ENCODE peak calls at places on chromosomes 5 and 9, in four cellular contexts. M, D, F and P are unnamed samples.

GRCh38 chr5:143258559-143259253 is 144.8 kb downstream of the NR3C1 start:
- DNase-seq in M (no peak), D (peak; percentile 49), F (no peak), P (peak; percentile 33)

GRCh38 chr5:107303163-107303562 is 367.6 kb downstream of the EFNA5 start:
- DNase-seq in M (no peak), D (no peak), F (no peak), P (no peak)

GRCh38 chr5:113296681-113297080 is 138.1 kb downstream of the TSSK1B start:
- DNase-seq in M (no peak), D (no peak), F (no peak), P (no peak)

GRCh38 chr9:113933188-113933587 is 57.1 kb downstream of the ZNF618 start:
- DNase-seq in M (no peak), D (no peak), F (no peak), P (no peak)

GRCh38 chr5:161432798-161433197 is 113.7 kb downstream of the GABRB2 start:
- DNase-seq in M (no peak), D (no peak), F (no peak), P (no peak)

GRCh38 chr9:2340046-2340760 is 281.4 kb upstream of the VLDLR start:
- DNase-seq in M (no peak), D (peak; percentile 39), F (no peak), P (no peak)

GRCh38 chr9:33988219-33988890 is 60.3 kb downstream of the UBAP2 start:
- DNase-seq in M (no peak), D (peak; percentile 22), F (no peak), P (no peak)

GRCh38 chr5:73419414-73420390 is 28.9 kb downstream of the FOXD1 start:
- DNase-seq in M (peak; percentile 30), D (peak; percentile 74), F (no peak), P (no peak)

GRCh38 chr9:22119537-22120167 is 110.5 kb upstream of the CDKN2B start:
- DNase-seq in M (no peak), D (peak; percentile 67), F (no peak), P (no peak)

GRCh38 chr5:59548807-59549357 is 344.6 kb downstream of the PDE4D start:
- DNase-seq in M (no peak), D (no peak), F (no peak), P (no peak)

GRCh38 chr9:120714088-120714845 is at the start of gene MEGF9:
- DNase-seq in M (peak; percentile 80), D (peak; percentile 98), F (peak; percentile 85), P (peak; percentile 86)

GRCh38 chr9:70601000-70601929 is 186.8 kb upstream of the KLF9 start:
- DNase-seq in M (peak; percentile 99), D (peak; percentile 99), F (no peak), P (peak; percentile 99)

GRCh38 chr9:78691531-78691930 is 394.6 kb downstream of the PSAT1 start:
- DNase-seq in M (no peak), D (no peak), F (no peak), P (no peak)

GRCh38 chr5:176780951-176781350 is 29.4 kb upstream of the UNC5A start:
- DNase-seq in M (no peak), D (no peak), F (no peak), P (no peak)

GRCh38 chr5:43649256-43649655 is 46.3 kb downstream of the NNT start:
- DNase-seq in M (no peak), D (peak; percentile 80), F (no peak), P (no peak)

GRCh38 chr5:4802044-4802443 is 338.1 kb upstream of the ADAMTS16 start:
- DNase-seq in M (no peak), D (peak; percentile 1), F (no peak), P (no peak)

GRCh38 chr9:93577045-93577939 is 908 bp downstream of the PHF2 start:
- DNase-seq in M (no peak), D (no peak), F (no peak), P (no peak)

GRCh38 chr9:124860582-124861341 is 995 bp downstream of the RPL35 start:
- DNase-seq in M (no peak), D (no peak), F (no peak), P (no peak)

GRCh38 chr5:393846-394275 is 49.1 kb upstream of the EXOC3 start:
- DNase-seq in M (no peak), D (no peak), F (no peak), P (no peak)